ENCODE peak calls at places on chromosomes 6 and 20, in seven cellular contexts. Y, O, M, C, L, Z and W are unnamed samples.

GRCh38 chr6:25332671-25333071 is 53.5 kb downstream of the CARMIL1 start:
- DNase-seq in O (no peak), Y (no peak), Z (no peak), M (no peak), L (no peak), C (no peak), W (no peak)

GRCh38 chr20:57396212-57396611 is 5.0 kb downstream of the RBM38 start:
- DNase-seq in C (no peak), M (no peak), L (no peak), Z (no peak), Y (no peak), O (no peak), W (no peak)

GRCh38 chr6:115691433-115691832 is 369.3 kb downstream of the FRK start:
- DNase-seq in Z (no peak), Y (no peak), M (no peak), C (no peak), L (no peak), O (no peak), W (no peak)

GRCh38 chr6:134071876-134072275 is 19.5 kb upstream of the SLC2A12 start:
- DNase-seq in M (no peak), L (no peak), Z (no peak), Y (no peak), C (no peak), O (no peak), W (no peak)

GRCh38 chr6:43391448-43392031 is 22.1 kb upstream of the ZNF318 start:
- DNase-seq in L (no peak), O (no peak), C (no peak), Y (no peak), M (no peak), Z (peak; percentile 42), W (no peak)

GRCh38 chr20:63347950-63348827 is 13.0 kb downstream of the CHRNA4 start:
- DNase-seq in M (no peak), O (no peak), L (no peak), Y (no peak), Z (no peak), C (no peak), W (no peak)

GRCh38 chr6:130033999-130034814 is 15.8 kb downstream of the L3MBTL3 start:
- DNase-seq in O (no peak), Z (no peak), M (no peak), Y (no peak), C (no peak), L (no peak), W (no peak)

GRCh38 chr20:23937303-23938117 is 51.1 kb downstream of the GGTLC1 start:
- DNase-seq in O (peak; percentile 10), Y (peak; percentile 70), M (peak; percentile 53), C (no peak), Z (no peak), L (peak; percentile 6), W (peak; percentile 70)

GRCh38 chr6:87700351-87700728 is 1.7 kb downstream of the AKIRIN2 start:
- DNase-seq in M (no peak), Y (no peak), O (no peak), C (no peak), L (no peak), Z (no peak), W (no peak)